ENCODE peak calls at places on chromosome 6, in four cellular contexts. One of them, this sample, is unnamed.

GRCh38 chr6:112480551-112480950 is 133.4 kb downstream of the RFPL4B start:
- DNase-seq in IMR-90: peak; percentile 82
- DNase-seq in fibroblast of lung: peak; percentile 31
- DNase-seq in effector memory CD4-positive, alpha-beta T cell: no peak
- DNase-seq in this sample: no peak

GRCh38 chr6:85449818-85450577 is at the start of gene NT5E:
- DNase-seq in IMR-90: peak; percentile 69
- DNase-seq in fibroblast of lung: peak; percentile 81
- DNase-seq in effector memory CD4-positive, alpha-beta T cell: no peak
- DNase-seq in this sample: peak; percentile 86

GRCh38 chr6:53615633-53616449 is 49.7 kb downstream of the KLHL31 start:
- DNase-seq in IMR-90: peak; percentile 91
- DNase-seq in fibroblast of lung: peak; percentile 82
- DNase-seq in effector memory CD4-positive, alpha-beta T cell: no peak
- DNase-seq in this sample: no peak

GRCh38 chr6:104312851-104313250 is 546.9 kb downstream of the HACE1 start:
- DNase-seq in IMR-90: no peak
- DNase-seq in fibroblast of lung: no peak
- DNase-seq in effector memory CD4-positive, alpha-beta T cell: no peak
- DNase-seq in this sample: no peak

GRCh38 chr6:33199687-33200233 is 705 bp downstream of the RXRB start:
- DNase-seq in IMR-90: peak; percentile 35
- DNase-seq in fibroblast of lung: peak; percentile 64
- DNase-seq in effector memory CD4-positive, alpha-beta T cell: no peak
- DNase-seq in this sample: peak; percentile 83

GRCh38 chr6:71523548-71523947 is 234.9 kb downstream of the OGFRL1 start:
- DNase-seq in IMR-90: no peak
- DNase-seq in fibroblast of lung: no peak
- DNase-seq in effector memory CD4-positive, alpha-beta T cell: no peak
- DNase-seq in this sample: no peak

GRCh38 chr6:15359335-15359862 is 113.5 kb downstream of the JARID2 start:
- DNase-seq in IMR-90: peak; percentile 78
- DNase-seq in fibroblast of lung: no peak
- DNase-seq in effector memory CD4-positive, alpha-beta T cell: no peak
- DNase-seq in this sample: no peak

GRCh38 chr6:168943231-168943905 is 310.3 kb downstream of the THBS2 start:
- DNase-seq in IMR-90: no peak
- DNase-seq in fibroblast of lung: no peak
- DNase-seq in effector memory CD4-positive, alpha-beta T cell: no peak
- DNase-seq in this sample: no peak

GRCh38 chr6:169933251-169933821 is 181.9 kb downstream of the ERMARD start:
- DNase-seq in IMR-90: no peak
- DNase-seq in fibroblast of lung: no peak
- DNase-seq in effector memory CD4-positive, alpha-beta T cell: no peak
- DNase-seq in this sample: no peak

GRCh38 chr6:41428995-41429417 is 93.6 kb downstream of the NCR2 start:
- DNase-seq in IMR-90: peak; percentile 18
- DNase-seq in fibroblast of lung: peak; percentile 16
- DNase-seq in effector memory CD4-positive, alpha-beta T cell: no peak
- DNase-seq in this sample: no peak
- H3K27ac ChIP-seq in IMR-90: no peak overlapping the region
- H3K27ac ChIP-seq in fibroblast of lung: no peak overlapping the region
- H3K27ac ChIP-seq in effector memory CD4-positive, alpha-beta T cell: no peak overlapping the region
- H3K27ac ChIP-seq in this sample: peak overlapping the region; percentile 82

GRCh38 chr6:128171182-128171581 is 270.3 kb upstream of the THEMIS start:
- DNase-seq in IMR-90: no peak
- DNase-seq in fibroblast of lung: no peak
- DNase-seq in effector memory CD4-positive, alpha-beta T cell: no peak
- DNase-seq in this sample: no peak
- H3K36me3 ChIP-seq in IMR-90: no peaks in the 10 kb centered on the region
- H3K36me3 ChIP-seq in fibroblast of lung: no peaks in the 10 kb centered on the region
- H3K36me3 ChIP-seq in effector memory CD4-positive, alpha-beta T cell: no peaks in the 10 kb centered on the region
- H3K36me3 ChIP-seq in this sample: no peaks in the 10 kb centered on the region

GRCh38 chr6:151412905-151413304 is 21.5 kb upstream of the ZBTB2 start:
- DNase-seq in IMR-90: no peak
- DNase-seq in fibroblast of lung: no peak
- DNase-seq in effector memory CD4-positive, alpha-beta T cell: no peak
- DNase-seq in this sample: no peak
- H3K27ac ChIP-seq in IMR-90: no peak overlapping the region
- H3K27ac ChIP-seq in fibroblast of lung: no peak overlapping the region
- H3K27ac ChIP-seq in effector memory CD4-positive, alpha-beta T cell: no peak overlapping the region
- H3K27ac ChIP-seq in this sample: no peak overlapping the region

DNA sequence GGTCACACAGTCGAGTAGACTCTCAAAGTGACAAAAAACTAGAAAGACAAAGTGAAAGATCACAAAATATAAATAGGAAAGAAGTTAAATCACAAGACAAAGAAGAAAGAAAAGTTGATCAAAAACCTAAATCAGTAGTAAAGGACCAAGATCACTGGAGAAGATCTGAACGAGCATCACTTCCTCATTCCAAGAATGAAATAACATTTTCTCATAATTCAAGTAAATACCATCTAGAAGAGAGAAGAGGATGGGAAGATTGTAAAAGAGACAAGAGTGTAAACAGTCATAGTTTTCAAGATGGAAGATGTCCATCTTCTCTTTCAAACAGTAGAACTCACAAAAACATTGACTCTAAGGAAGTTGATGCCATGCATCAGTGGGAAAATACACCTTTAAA is 31.6 kb upstream of the GJA10 start:
- DNase-seq in IMR-90: no peak
- DNase-seq in fibroblast of lung: no peak
- DNase-seq in effector memory CD4-positive, alpha-beta T cell: no peak
- DNase-seq in this sample: no peak
- H3K36me3 ChIP-seq in IMR-90: peaks cover 24% of the 10 kb centered on the region
- H3K36me3 ChIP-seq in fibroblast of lung: peaks cover 6% of the 10 kb centered on the region
- H3K36me3 ChIP-seq in effector memory CD4-positive, alpha-beta T cell: peaks cover 44% of the 10 kb centered on the region
- H3K36me3 ChIP-seq in this sample: peaks cover 92% of the 10 kb centered on the region

DNA sequence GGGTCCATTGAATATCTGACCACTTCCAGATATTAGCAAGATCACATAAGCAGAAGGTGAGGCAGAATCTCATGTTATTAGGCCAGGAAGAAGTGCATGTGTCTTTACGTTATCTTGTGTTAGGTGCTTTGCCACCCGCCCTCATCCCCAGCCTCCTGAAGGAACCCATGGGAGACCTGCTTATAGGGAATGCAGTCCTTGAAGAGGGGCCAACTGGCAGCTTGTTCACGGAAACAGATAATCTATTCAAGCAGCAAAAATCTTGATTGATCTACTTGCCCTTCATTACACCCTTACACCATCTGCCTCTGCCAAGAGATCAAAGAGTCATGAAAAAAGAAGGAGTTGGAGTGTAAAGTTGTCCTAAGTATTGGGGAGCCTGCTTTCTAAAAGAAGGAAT is 576.4 kb downstream of the HTR1B start:
- DNase-seq in IMR-90: no peak
- DNase-seq in fibroblast of lung: no peak
- DNase-seq in effector memory CD4-positive, alpha-beta T cell: no peak
- DNase-seq in this sample: no peak
- H3K27ac ChIP-seq in IMR-90: no peak overlapping the region
- H3K27ac ChIP-seq in fibroblast of lung: no peak overlapping the region
- H3K27ac ChIP-seq in effector memory CD4-positive, alpha-beta T cell: no peak overlapping the region
- H3K27ac ChIP-seq in this sample: no peak overlapping the region

DNA sequence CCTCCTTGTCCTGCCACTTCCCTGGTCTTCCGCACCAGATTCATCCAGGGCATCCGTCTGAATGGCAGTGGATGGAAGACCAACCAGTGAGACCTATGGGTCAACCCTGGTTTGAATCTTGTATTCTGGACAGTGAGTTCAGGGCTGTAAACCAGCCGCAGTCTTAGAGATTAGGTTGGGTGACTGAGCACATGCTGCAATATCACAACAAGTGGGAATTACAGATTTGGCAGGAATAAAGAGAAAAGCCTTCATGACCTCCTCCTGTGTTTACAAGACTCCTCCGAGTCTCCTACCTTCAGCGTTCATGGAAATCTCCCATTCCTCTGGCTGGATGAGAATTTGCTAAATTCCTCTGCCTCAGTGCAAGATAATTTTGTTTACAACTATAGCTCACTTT is 9.9 kb downstream of the ECI2 start:
- DNase-seq in IMR-90: peak; percentile 8
- DNase-seq in fibroblast of lung: no peak
- DNase-seq in effector memory CD4-positive, alpha-beta T cell: no peak
- DNase-seq in this sample: no peak
- H3K36me3 ChIP-seq in IMR-90: peaks cover 32% of the 10 kb centered on the region
- H3K36me3 ChIP-seq in fibroblast of lung: peaks cover 8% of the 10 kb centered on the region
- H3K36me3 ChIP-seq in effector memory CD4-positive, alpha-beta T cell: peaks cover 77% of the 10 kb centered on the region
- H3K36me3 ChIP-seq in this sample: peaks cover 11% of the 10 kb centered on the region

GRCh38 chr6:133242761-133243590 is 1.8 kb downstream of the EYA4 start:
- DNase-seq in IMR-90: peak; percentile 26
- DNase-seq in fibroblast of lung: peak; percentile 64
- DNase-seq in effector memory CD4-positive, alpha-beta T cell: no peak
- DNase-seq in this sample: no peak
- H3K27ac ChIP-seq in IMR-90: peak overlapping the region; percentile 97
- H3K27ac ChIP-seq in fibroblast of lung: peak overlapping the region; percentile 78
- H3K27ac ChIP-seq in effector memory CD4-positive, alpha-beta T cell: no peak overlapping the region
- H3K27ac ChIP-seq in this sample: no peak overlapping the region

This sample was measured in Peyer's patch.